ENCODE peak calls at places on chromosomes 4 and X, in four cellular contexts. C is neural crest cell, G is ovary, V is foreskin keratinocyte. W is an unnamed sample.

GRCh38 chr4:11293866-11294265 is 134.8 kb downstream of the HS3ST1 start:
- DNase-seq in G (no peak), V (no peak), C (no peak), W (no peak)

GRCh38 chr4:167233523-167234387 is 539 bp downstream of the SPOCK3 start:
- DNase-seq in G (peak), C (peak), V (no peak), W (no peak)

GRCh38 chr4:163392328-163392727 is 48.6 kb downstream of the NPY5R start:
- DNase-seq in G (no peak), V (no peak), C (no peak), W (no peak)

GRCh38 chr4:125125256-125125655 is 189.5 kb upstream of the FAT4 start:
- DNase-seq in V (no peak), G (no peak), C (no peak), W (no peak)

GRCh38 chr4:77349796-77350195 is 192.8 kb downstream of the CCNG2 start:
- DNase-seq in V (peak), G (no peak), C (no peak), W (no peak)

GRCh38 chr4:128009428-128009827 is 44.2 kb downstream of the ABHD18 start:
- DNase-seq in G (no peak), V (no peak), C (no peak), W (no peak)

GRCh38 chr4:53003959-53004358 is 141.8 kb downstream of the RASL11B start:
- DNase-seq in C (no peak), G (no peak), V (no peak), W (no peak)

GRCh38 chr4:13240066-13240465 is 244.1 kb downstream of the RAB28 start:
- DNase-seq in V (no peak), C (no peak), G (no peak), W (no peak)

GRCh38 chrX:40094900-40095587 is 2.7 kb downstream of the BCOR start:
- DNase-seq in C (no peak), V (no peak), G (no peak), W (no peak)

GRCh38 chrX:15436220-15436619 is 52.0 kb upstream of the VEGFD start:
- DNase-seq in V (no peak), G (no peak), C (no peak), W (no peak)

GRCh38 chrX:119398974-119399771 is at the start of gene SLC25A43:
- DNase-seq in C (peak), G (peak), V (no peak), W (no peak)

GRCh38 chr4:56654238-56654632 is 26.9 kb downstream of the HOPX start:
- DNase-seq in V (no peak), C (no peak), G (peak), W (no peak)

GRCh38 chrX:68880846-68881513 is 52.2 kb downstream of the EFNB1 start:
- DNase-seq in V (no peak), G (no peak), C (no peak), W (peak)